ENCODE peak calls at places on chromosomes 3 and 15, in seven cellular contexts. L is activated CD8-positive, alpha-beta T cell treated with anti-CD3 and anti-CD28 coated beads for 36 hours; H is CD4-positive, CD25-positive, alpha-beta regulatory T cell; I is T-cell; E is RKO; B is neural crest cell; O is activated naive CD4-positive, alpha-beta T cell. W is an unnamed sample.

GRCh38 chr3:117692416-117692995 is 982.9 kb downstream of the TUSC7 start:
- DNase-seq in H (no peak), B (no peak), L (no peak), O (no peak), E (peak; percentile 38), I (no peak), W (no peak)

GRCh38 chr15:82856397-82857170 is 47.2 kb downstream of the WHAMM start:
- DNase-seq in E (peak; percentile 11), I (no peak), O (no peak), B (no peak), H (no peak), L (no peak), W (peak; percentile 86)

GRCh38 chr3:116103868-116104530 is 341.3 kb downstream of the LSAMP start:
- DNase-seq in L (no peak), H (no peak), I (no peak), B (no peak), E (no peak), O (no peak), W (no peak)

GRCh38 chr15:62250176-62250575 is 85.1 kb upstream of the C2CD4B start:
- DNase-seq in L (no peak), H (no peak), E (no peak), I (no peak), O (no peak), B (no peak), W (no peak)

GRCh38 chr3:178810173-178810572 is 261.4 kb downstream of the ZMAT3 start:
- DNase-seq in E (no peak), H (no peak), O (no peak), I (no peak), B (no peak), L (no peak), W (no peak)

GRCh38 chr3:179020112-179020511 is 51.5 kb downstream of the ZMAT3 start:
- DNase-seq in E (no peak), I (no peak), H (no peak), B (no peak), O (no peak), L (no peak), W (no peak)

GRCh38 chr3:123620338-123620737 is 35.5 kb upstream of the HACD2 start:
- DNase-seq in B (no peak), I (no peak), L (no peak), E (no peak), O (no peak), H (no peak), W (no peak)

GRCh38 chr3:133655731-133656130 is 6.0 kb downstream of the TOPBP1 start:
- DNase-seq in H (no peak), E (no peak), I (no peak), L (no peak), O (no peak), B (no peak), W (no peak)

GRCh38 chr15:39717134-39717533 is 65.5 kb downstream of the FSIP1 start:
- DNase-seq in I (no peak), B (no peak), O (no peak), E (no peak), L (no peak), H (no peak), W (no peak)

GRCh38 chr15:79172032-79172481 is 81.5 kb upstream of the RASGRF1 start:
- DNase-seq in E (no peak), H (no peak), L (no peak), I (no peak), O (no peak), B (no peak), W (no peak)

GRCh38 chr3:99637041-99637380 is 1.4 kb upstream of the COL8A1 start:
- DNase-seq in I (no peak), B (no peak), L (no peak), E (peak; percentile 24), H (no peak), O (no peak), W (no peak)

GRCh38 chr3:66253790-66254620 is 33.2 kb downstream of the SLC25A26 start:
- DNase-seq in L (no peak), I (no peak), H (peak; percentile 71), B (no peak), O (no peak), E (peak; percentile 47), W (peak; percentile 22)

GRCh38 chr3:8942115-8942514 is 21.2 kb downstream of the RAD18 start:
- DNase-seq in H (no peak), I (no peak), L (no peak), B (no peak), E (no peak), O (no peak), W (no peak)

GRCh38 chr15:67521770-67522568 is 1.0 kb downstream of the C15orf61 start:
- DNase-seq in B (no peak), L (no peak), E (peak; percentile 55), O (no peak), H (peak; percentile 32), I (no peak), W (peak; percentile 24)

GRCh38 chr15:101115887-101116680 is 135.8 kb downstream of the CHSY1 start:
- DNase-seq in B (no peak), E (no peak), I (no peak), O (no peak), H (no peak), L (no peak), W (no peak)

GRCh38 chr3:45088543-45088942 is 57.6 kb downstream of the CDCP1 start:
- DNase-seq in I (no peak), L (no peak), H (no peak), B (no peak), E (no peak), O (no peak), W (no peak)

GRCh38 chr3:52039846-52040245 is 16.5 kb downstream of the DUSP7 start:
- DNase-seq in B (peak; percentile 72), E (no peak), I (no peak), L (no peak), O (no peak), H (no peak), W (no peak)

GRCh38 chr15:90035095-90035834 is 34.1 kb downstream of the ZNF710 start:
- DNase-seq in H (no peak), I (peak; percentile 25), O (no peak), B (no peak), L (no peak), E (no peak), W (peak; percentile 86)

GRCh38 chr15:77027697-77028450 is 32.9 kb downstream of the PSTPIP1 start:
- DNase-seq in B (no peak), H (no peak), I (no peak), L (peak; percentile 1), E (no peak), O (no peak), W (no peak)

GRCh38 chr15:42353061-42353460 is 6.2 kb upstream of the CAPN3 start:
- DNase-seq in L (no peak), I (no peak), O (no peak), E (no peak), H (no peak), B (no peak), W (no peak)

GRCh38 chr3:56361731-56362130 is 106.5 kb downstream of the ERC2 start:
- DNase-seq in L (no peak), O (no peak), I (no peak), H (no peak), E (no peak), B (no peak), W (no peak)

GRCh38 chr3:159128628-159129027 is 326.8 kb downstream of the MFSD1 start:
- DNase-seq in O (no peak), E (no peak), I (no peak), B (no peak), H (no peak), L (no peak), W (peak; percentile 6)

GRCh38 chr3:10926831-10927521 is 65.6 kb upstream of the SLC6A1 start:
- DNase-seq in E (no peak), B (no peak), H (no peak), I (no peak), O (no peak), L (no peak), W (no peak)

GRCh38 chr3:43736558-43736995 is 45.8 kb downstream of the ABHD5 start:
- DNase-seq in B (no peak), L (no peak), O (no peak), I (no peak), H (no peak), E (no peak), W (no peak)

GRCh38 chr3:78754066-78754743 is 1013.6 kb downstream of the ROBO1 start:
- DNase-seq in B (no peak), I (no peak), H (no peak), L (no peak), E (no peak), O (no peak), W (no peak)

GRCh38 chr15:91196768-91197167 is 96.7 kb downstream of the SV2B start:
- DNase-seq in I (no peak), O (no peak), B (no peak), L (no peak), H (no peak), E (no peak), W (no peak)

GRCh38 chr15:31326729-31327673 is at the start of gene KLF13:
- DNase-seq in L (peak; percentile 71), H (peak; percentile 87), I (peak; percentile 75), E (peak; percentile 32), B (no peak), O (peak; percentile 54), W (peak; percentile 56)

GRCh38 chr3:187318819-187319616 is 27.5 kb upstream of the MASP1 start:
- DNase-seq in H (peak; percentile 66), E (peak; percentile 63), L (peak; percentile 62), B (peak; percentile 43), I (peak; percentile 12), O (no peak), W (peak; percentile 49)

GRCh38 chr3:42979044-42979962 is at the start of gene GASK1A:
- DNase-seq in H (peak; percentile 14), O (no peak), I (no peak), B (peak; percentile 40), L (peak; percentile 40), E (no peak), W (peak; percentile 23)

GRCh38 chr15:101329867-101330380 is 34.9 kb upstream of the SNRPA1 start:
- DNase-seq in B (no peak), L (no peak), O (no peak), E (no peak), I (no peak), H (no peak), W (no peak)

GRCh38 chr3:183895296-183895695 is 10.6 kb upstream of the PARL start:
- DNase-seq in E (peak; percentile 73), B (no peak), H (peak; percentile 68), O (no peak), L (peak; percentile 37), I (no peak), W (peak; percentile 64)

GRCh38 chr3:51997935-51998596 is 2.4 kb upstream of the RPL29 start:
- DNase-seq in B (no peak), E (no peak), O (no peak), L (no peak), I (no peak), H (no peak), W (peak; percentile 94)

GRCh38 chr3:193794002-193794835 is 201.2 kb downstream of the OPA1 start:
- DNase-seq in L (no peak), B (no peak), H (no peak), O (no peak), I (no peak), E (no peak), W (no peak)

GRCh38 chr3:43695443-43695842 is 4.7 kb downstream of the ABHD5 start:
- DNase-seq in H (no peak), B (no peak), E (no peak), I (no peak), L (no peak), O (no peak), W (no peak)

GRCh38 chr15:39599871-39600270 is 19.0 kb downstream of the THBS1 start:
- DNase-seq in H (no peak), I (no peak), E (no peak), O (no peak), L (no peak), B (no peak), W (no peak)